ENCODE peak calls at places on chromosomes 16 and 17, in four cellular contexts. L is cardiac muscle cell, C is esophagus squamous epithelium, N is psoas muscle. A is an unnamed sample.

GRCh38 chr16:67425046-67425445 is 5.9 kb upstream of the HSD11B2 start:
- DNase-seq in C (no peak), N (no peak), L (no peak), A (no peak)

GRCh38 chr17:29664743-29665479 is 42.2 kb upstream of the CORO6 start:
- DNase-seq in N (no peak), C (no peak), L (peak; percentile 50), A (no peak)

GRCh38 chr16:74929636-74930035 is 55.3 kb downstream of the WDR59 start:
- DNase-seq in N (no peak), C (no peak), L (no peak), A (no peak)

GRCh38 chr17:65057520-65058075 is 1.1 kb upstream of the GNA13 start:
- DNase-seq in N (peak; percentile 31), C (no peak), L (no peak), A (no peak)

GRCh38 chr16:17364319-17365210 is 106.2 kb downstream of the XYLT1 start:
- DNase-seq in C (no peak), N (no peak), L (peak; percentile 92), A (no peak)

GRCh38 chr17:10123093-10123492 is 75.3 kb downstream of the GAS7 start:
- DNase-seq in L (no peak), N (no peak), C (no peak), A (no peak)

GRCh38 chr16:50369133-50369804 is 481 bp upstream of the BRD7 start:
- DNase-seq in N (no peak), L (no peak), C (no peak), A (no peak)

GRCh38 chr17:30343741-30344140 is 9.9 kb upstream of the TMIGD1 start:
- DNase-seq in N (no peak), C (no peak), L (no peak), A (no peak)

GRCh38 chr16:79299154-79299799 is 301.3 kb downstream of the MAF start:
- DNase-seq in L (no peak), N (no peak), C (no peak), A (no peak)

GRCh38 chr16:68420366-68420765 is 27.9 kb downstream of the SMPD3 start:
- DNase-seq in N (no peak), C (no peak), L (no peak), A (no peak)

GRCh38 chr17:27597783-27598320 is 33.1 kb upstream of the LGALS9 start:
- DNase-seq in C (no peak), N (no peak), L (no peak), A (peak; percentile 29)

GRCh38 chr17:16676645-16677044 is 13.4 kb upstream of the CCDC144A start:
- DNase-seq in N (no peak), L (no peak), C (no peak), A (no peak)

GRCh38 chr17:83202002-83203000 is 122.9 kb downstream of the METRNL start:
- DNase-seq in N (no peak), C (no peak), L (no peak), A (peak; percentile 76)

GRCh38 chr16:9053006-9053601 is 38.3 kb upstream of the HAPSTR1 start:
- DNase-seq in L (peak; percentile 93), C (no peak), N (peak; percentile 51), A (peak; percentile 59)

GRCh38 chr17:72117748-72118587 is 2.9 kb upstream of the SOX9 start:
- DNase-seq in C (no peak), N (no peak), L (no peak), A (no peak)

GRCh38 chr16:77190190-77190477 is 856 bp upstream of the MON1B start:
- DNase-seq in L (no peak), N (no peak), C (no peak), A (no peak)

GRCh38 chr16:85072947-85073346 is 39.3 kb downstream of the CIBAR2 start:
- DNase-seq in C (no peak), L (peak; percentile 78), N (peak; percentile 72), A (no peak)

GRCh38 chr16:3003582-3004270 is 9.0 kb upstream of the CLDN9 start:
- DNase-seq in C (peak; percentile 91), L (peak; percentile 99), N (peak; percentile 95), A (peak; percentile 98)

GRCh38 chr16:61653544-61653943 is 382.7 kb downstream of the CDH8 start:
- DNase-seq in N (no peak), C (no peak), L (no peak), A (no peak)

GRCh38 chr17:74786411-74787097 is 10.4 kb upstream of the NAT9 start:
- DNase-seq in L (no peak), N (no peak), C (no peak), A (no peak)

GRCh38 chr17:49069585-49070273 is 62.8 kb upstream of the B4GALNT2 start:
- DNase-seq in N (no peak), C (no peak), L (peak; percentile 20), A (no peak)

GRCh38 chr17:17416400-17417360 is 60.1 kb upstream of the MED9 start:
- DNase-seq in C (no peak), N (no peak), L (peak; percentile 65), A (no peak)

GRCh38 chr16:83920894-83921491 is 22.1 kb downstream of the MLYCD start:
- DNase-seq in N (no peak), L (no peak), C (no peak), A (no peak)

GRCh38 chr16:4501071-4501478 is 24.9 kb downstream of the HMOX2 start:
- DNase-seq in C (no peak), N (no peak), L (peak; percentile 57), A (peak; percentile 22)

GRCh38 chr16:26642047-26642664 is 424.6 kb upstream of the C16orf82 start:
- DNase-seq in C (no peak), N (no peak), L (no peak), A (no peak)

GRCh38 chr17:30524847-30525246 is 47.6 kb downstream of the GOSR1 start:
- DNase-seq in C (no peak), N (no peak), L (peak; percentile 17), A (no peak)

GRCh38 chr16:55444754-55445485 is 34.1 kb upstream of the MMP2 start:
- DNase-seq in C (no peak), N (peak; percentile 30), L (no peak), A (peak; percentile 86)

GRCh38 chr17:62626719-62627218 is 701 bp upstream of the MRC2 start:
- DNase-seq in L (peak; percentile 93), N (peak; percentile 67), C (no peak), A (peak; percentile 80)

GRCh38 chr17:41777157-41777578 is 9.3 kb downstream of the JUP start:
- DNase-seq in L (no peak), C (no peak), N (peak; percentile 49), A (no peak)

GRCh38 chr17:41775394-41776226 is 10.9 kb downstream of the JUP start:
- DNase-seq in L (no peak), N (no peak), C (no peak), A (no peak)

GRCh38 chr17:41779954-41780353 is 6.6 kb downstream of the JUP start:
- DNase-seq in C (no peak), N (no peak), L (no peak), A (no peak)

GRCh38 chr17:41781404-41782110 is 5.0 kb downstream of the JUP start:
- DNase-seq in L (peak; percentile 35), C (no peak), N (no peak), A (no peak)

DNA sequence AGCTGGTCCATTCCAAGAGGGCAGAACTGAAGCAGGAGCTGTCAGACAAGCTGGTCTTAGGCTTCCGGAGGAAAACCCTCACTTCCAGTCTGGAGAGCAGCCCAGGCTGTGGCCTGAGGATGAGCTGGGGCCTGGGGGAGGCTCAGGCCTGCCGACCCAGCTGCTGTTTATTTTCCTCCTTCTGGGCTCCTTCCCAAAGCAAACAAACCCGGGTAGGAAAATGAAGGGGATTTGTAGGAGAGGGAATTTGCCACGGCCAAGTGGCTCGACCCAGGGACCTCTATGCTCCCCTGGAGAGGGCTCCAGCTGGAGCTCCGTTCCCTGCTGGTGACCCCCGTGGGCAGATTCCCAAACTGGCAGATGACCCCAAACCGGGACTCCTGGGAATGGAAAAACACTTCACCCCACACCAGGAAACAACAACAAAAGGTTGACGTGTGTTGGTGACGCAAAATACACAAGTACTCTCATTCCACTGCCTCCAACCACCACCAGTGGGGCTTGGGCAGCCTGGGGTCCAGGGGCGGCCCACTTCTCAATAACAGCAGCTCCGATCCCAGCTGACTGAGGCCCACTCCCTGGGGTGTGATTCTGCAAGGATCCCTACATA is 8.8 kb downstream of the JUP start:
- DNase-seq in L (peak; percentile 98), C (no peak), N (peak; percentile 68), A (no peak)
- H3K4me3 ChIP-seq in L (no peak overlapping the region), C (no peak overlapping the region), N (no peak overlapping the region), A (no peak overlapping the region)

GRCh38 chr17:39618252-39618913 is 8.4 kb upstream of the PPP1R1B start:
- DNase-seq in L (peak; percentile 21), C (no peak), N (no peak), A (no peak)
- H3K27ac ChIP-seq in L (no peak overlapping the region), C (peak overlapping the region; percentile 53), N (no peak overlapping the region), A (no peak overlapping the region)

GRCh38 chr16:600781-601180 is 10.9 kb downstream of the RAB40C start:
- DNase-seq in L (no peak), C (no peak), N (no peak), A (no peak)
- H3K4me3 ChIP-seq in L (no peak overlapping the region), C (no peak overlapping the region), N (no peak overlapping the region), A (no peak overlapping the region)

GRCh38 chr16:638836-639235 is 2.7 kb upstream of the METTL26 start:
- DNase-seq in L (no peak), C (no peak), N (no peak), A (no peak)

GRCh38 chr16:641326-642188 is at the start of gene MCRIP2:
- DNase-seq in C (no peak), N (peak; percentile 89), L (peak; percentile 84), A (peak; percentile 93)

GRCh38 chr16:642189-643049 is 791 bp downstream of the MCRIP2 start:
- DNase-seq in L (peak; percentile 36), C (no peak), N (peak; percentile 69), A (peak; percentile 79)

GRCh38 chr16:643050-643368 is 1.4 kb downstream of the MCRIP2 start:
- DNase-seq in L (no peak), N (no peak), C (no peak), A (no peak)

DNA sequence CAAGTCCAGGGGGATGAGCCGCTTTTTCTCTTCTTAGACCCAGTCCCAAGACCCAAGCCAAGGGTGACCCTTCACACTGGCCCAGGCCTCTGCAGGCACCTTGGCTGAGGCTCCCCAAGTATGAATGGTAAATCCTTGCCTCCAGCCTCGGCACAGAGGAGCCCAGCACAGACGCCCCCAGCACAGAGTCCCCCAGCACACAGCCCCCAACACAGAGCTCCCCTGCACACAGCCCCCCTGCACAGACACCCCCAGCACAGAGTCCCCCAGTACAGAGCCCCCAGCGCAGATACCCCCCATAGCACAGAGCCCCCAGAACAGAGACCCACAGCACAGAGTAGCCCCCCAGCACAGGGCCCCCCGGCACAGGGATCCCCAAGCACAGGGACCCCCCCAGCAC is 1.0 kb upstream of the MCRIP2 start:
- DNase-seq in N (no peak), L (no peak), C (no peak), A (no peak)
- H3K27ac ChIP-seq in N (peak overlapping the region; percentile 46), L (no peak overlapping the region), C (no peak overlapping the region), A (no peak overlapping the region)

A was measured in aorta.